ENCODE peak calls at places on chromosomes 11 and 22, in eight cellular contexts. X is IMR-90, E is heart left ventricle, F is stomach, S is lower leg skin, G is esophagus squamous epithelium, H is testis, Y is A549. V is an unnamed sample.

GRCh38 chr22:25134028-25134427 is 65.6 kb upstream of the CRYBB3 start:
- DNase-seq in S (peak; percentile 79), E (no peak), Y (no peak), H (no peak), F (peak; percentile 83), G (no peak), X (no peak), V (peak; percentile 50)

GRCh38 chr11:8311366-8311765 is 47.7 kb upstream of the LMO1 start:
- DNase-seq in G (no peak), F (no peak), S (no peak), Y (no peak), H (no peak), X (no peak), E (no peak), V (no peak)

GRCh38 chr22:27987557-27987956 is 68.5 kb upstream of the PITPNB start:
- DNase-seq in X (peak; percentile 93), E (no peak), S (no peak), F (peak; percentile 22), H (peak; percentile 12), Y (no peak), G (no peak), V (no peak)

GRCh38 chr11:96152623-96153022 is 190.4 kb downstream of the MAML2 start:
- DNase-seq in Y (no peak), X (no peak), H (no peak), S (no peak), F (no peak), E (no peak), G (no peak), V (no peak)

GRCh38 chr11:10556590-10556989 is 11.9 kb downstream of the LYVE1 start:
- DNase-seq in F (no peak), G (no peak), X (no peak), H (no peak), Y (no peak), E (no peak), S (no peak), V (no peak)

GRCh38 chr22:23020659-23021293 is 49.5 kb upstream of the GNAZ start:
- DNase-seq in E (no peak), Y (no peak), S (no peak), H (no peak), X (no peak), F (no peak), G (no peak), V (no peak)

GRCh38 chr11:67345949-67346819 is 7.2 kb downstream of the POLD4 start:
- DNase-seq in F (peak; percentile 68), Y (peak; percentile 83), H (no peak), S (no peak), X (peak; percentile 58), G (no peak), E (no peak), V (peak; percentile 58)

GRCh38 chr11:12505183-12505582 is 127.8 kb downstream of the PARVA start:
- DNase-seq in E (no peak), Y (no peak), F (no peak), G (no peak), X (no peak), H (no peak), S (no peak), V (no peak)

GRCh38 chr11:34869425-34869824 is 46.8 kb downstream of the APIP start:
- DNase-seq in H (no peak), X (no peak), F (no peak), E (no peak), Y (no peak), G (no peak), S (no peak), V (no peak)

GRCh38 chr11:125257751-125258150 is 93.2 kb downstream of the PKNOX2 start:
- DNase-seq in S (no peak), X (no peak), H (no peak), Y (no peak), E (no peak), F (no peak), G (no peak), V (no peak)

GRCh38 chr11:96614101-96614500 is 224.3 kb downstream of the JRKL start:
- DNase-seq in X (no peak), Y (no peak), H (no peak), F (no peak), E (no peak), G (no peak), S (no peak), V (no peak)

GRCh38 chr22:50206599-50206998 is 5.8 kb downstream of the SELENOO start:
- DNase-seq in H (peak; percentile 96), X (peak; percentile 26), E (no peak), G (no peak), S (no peak), Y (no peak), F (no peak), V (peak; percentile 87)

GRCh38 chr11:92130432-92130831 is 94.2 kb upstream of the FAT3 start:
- DNase-seq in S (no peak), Y (no peak), H (no peak), X (peak; percentile 8), G (no peak), E (no peak), F (no peak), V (no peak)

GRCh38 chr11:57463596-57464342 is 3.4 kb downstream of the RTN4RL2 start:
- DNase-seq in H (no peak), S (no peak), Y (no peak), F (no peak), E (no peak), X (no peak), G (no peak), V (no peak)

GRCh38 chr11:1946812-1947480 is at the start of gene MRPL23:
- DNase-seq in Y (no peak), H (no peak), F (no peak), X (no peak), G (no peak), E (peak; percentile 45), S (no peak), V (no peak)

GRCh38 chr11:103051158-103051801 is 40.7 kb downstream of the DCUN1D5 start:
- DNase-seq in Y (no peak), F (no peak), H (no peak), X (no peak), E (no peak), S (no peak), G (no peak), V (no peak)

GRCh38 chr22:24134090-24134846 is 47.0 kb upstream of the SUSD2 start:
- DNase-seq in X (no peak), H (peak; percentile 63), S (no peak), G (no peak), Y (no peak), F (peak; percentile 34), E (no peak), V (peak; percentile 59)

GRCh38 chr11:96470521-96470920 is 80.7 kb downstream of the JRKL start:
- DNase-seq in G (no peak), F (no peak), X (no peak), H (no peak), S (no peak), Y (no peak), E (no peak), V (no peak)

GRCh38 chr22:48578138-48579034 is 1249.3 kb downstream of the BRD1 start:
- DNase-seq in H (no peak), E (peak; percentile 39), Y (no peak), X (no peak), S (no peak), G (no peak), F (no peak), V (no peak)

GRCh38 chr11:67230406-67230805 is 35.9 kb upstream of the GRK2 start:
- DNase-seq in E (no peak), S (no peak), X (no peak), H (no peak), Y (no peak), F (no peak), G (no peak), V (no peak)

GRCh38 chr11:107457205-107457557 is 444 bp downstream of the CWF19L2 start:
- DNase-seq in H (no peak), E (no peak), X (peak; percentile 1), G (no peak), S (no peak), Y (peak; percentile 4), F (no peak), V (no peak)

GRCh38 chr11:11620966-11621880 is 582 bp downstream of the GALNT18 start:
- DNase-seq in Y (peak; percentile 21), G (no peak), H (peak; percentile 62), X (peak; percentile 44), E (no peak), S (no peak), F (peak; percentile 33), V (peak; percentile 64)

DNA sequence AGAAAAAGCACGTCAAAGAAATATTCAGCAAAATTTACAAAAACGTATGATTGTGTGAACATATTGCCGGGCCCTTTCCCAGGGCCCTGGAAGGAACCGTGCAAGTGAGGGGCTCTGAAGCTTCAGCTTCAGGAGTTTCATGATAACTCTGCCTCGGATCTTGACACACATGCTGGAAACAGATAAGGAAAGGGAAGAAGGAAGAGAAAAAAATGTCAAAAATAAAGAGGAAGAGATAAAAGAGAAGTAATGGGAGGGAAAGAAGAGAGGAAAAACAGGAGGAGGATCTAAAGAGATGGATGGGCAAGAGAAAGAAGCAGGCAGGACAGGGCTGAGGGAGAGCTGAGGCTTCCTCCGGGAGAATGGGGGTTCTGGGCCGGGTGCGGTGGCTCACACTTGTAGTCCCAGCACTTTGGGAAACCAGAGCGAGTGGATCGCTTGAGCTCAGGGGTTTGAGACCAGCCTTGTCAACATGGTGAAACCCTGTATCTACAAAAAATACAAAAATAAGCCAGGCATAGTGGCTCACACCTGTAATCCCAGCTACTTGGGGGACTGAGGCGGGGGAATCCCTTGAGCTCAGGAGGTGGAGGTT is 2.7 kb upstream of the TMPRSS4 start:
- DNase-seq in S (no peak), E (no peak), F (no peak), Y (no peak), X (no peak), G (no peak), H (no peak), V (no peak)
- TF ChIP-seq POLR2A in S (no peak), E (no peak), F (no peak), Y (no peak), X (no peak), G (no peak), H (no peak), V (no peak)

GRCh38 chr11:63901660-63902059 is 15.3 kb downstream of the RCOR2 start:
- DNase-seq in E (no peak), X (peak; percentile 30), F (no peak), G (no peak), H (no peak), S (no peak), Y (no peak), V (no peak)
- TF ChIP-seq CTCF in E (no peak), X (peak; percentile 31), F (no peak), G (no peak), H (no peak), S (no peak), Y (peak; percentile 22), V (peak; percentile 10)

DNA sequence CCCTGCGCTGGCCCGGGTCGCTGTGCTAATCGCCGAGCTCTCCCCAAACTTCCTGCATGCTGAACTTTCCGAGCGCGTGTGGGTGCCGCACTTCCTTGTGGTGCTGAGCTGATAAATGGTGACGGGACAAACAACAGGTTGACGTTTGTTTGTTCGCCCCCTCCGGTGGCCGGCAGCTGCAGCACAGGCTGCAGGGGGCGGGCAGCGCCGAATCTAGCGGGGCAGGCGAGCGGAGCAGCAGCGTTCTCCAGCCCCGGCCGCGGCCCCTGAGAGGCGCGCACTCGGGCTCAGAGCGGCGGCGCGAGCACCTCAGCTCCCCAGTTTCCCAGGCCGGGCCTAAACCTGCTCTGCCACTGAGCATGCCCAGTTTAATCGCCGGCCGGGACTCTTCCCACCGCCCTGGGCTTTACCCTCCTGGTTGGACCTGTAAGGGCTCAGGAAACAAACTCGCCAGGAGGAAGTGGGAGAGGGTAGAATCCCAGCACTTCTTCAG is at the start of gene PDGFD:
- DNase-seq in E (peak; percentile 77), X (peak; percentile 70), G (no peak), H (peak; percentile 70), Y (peak; percentile 47), F (peak; percentile 71), S (peak; percentile 32), V (peak; percentile 24)
- TF ChIP-seq POLR2A in E (no peak), X (no peak), G (no peak), H (no peak), Y (peak; percentile 20), F (no peak), S (no peak), V (no peak)

GRCh38 chr22:29727248-29727551 is 7.4 kb downstream of the CABP7 start:
- DNase-seq in F (peak; percentile 47), H (peak; percentile 51), E (no peak), X (peak; percentile 32), Y (peak; percentile 51), S (no peak), G (no peak), V (peak; percentile 32)
- TF ChIP-seq CTCF in F (no peak), H (peak; percentile 10), E (peak; percentile 44), X (peak; percentile 41), Y (peak; percentile 36), S (no peak), G (no peak), V (no peak)